ENCODE peak calls at places on chromosomes 12 and 14, in nine cellular contexts. G, U, W, C, J, E, X, L and Q are unnamed samples.
A peak's percentile ranks its signal among the peaks of the same experiment; 100 is the strongest.

GRCh38 chr14:67663633-67664032 is 10.8 kb downstream of the VTI1B start:
- DNase-seq in G (no peak), U (no peak), W (no peak), C (no peak), J (no peak), E (no peak), X (no peak), L (no peak), Q (no peak)

GRCh38 chr12:82504411-82504810 is 146.1 kb downstream of the METTL25 start:
- DNase-seq in G (no peak), U (no peak), W (no peak), C (no peak), J (no peak), E (no peak), X (no peak), L (peak; percentile 11), Q (no peak)

GRCh38 chr12:15011162-15011561 is 38.3 kb downstream of the PDE6H start:
- DNase-seq in G (no peak), U (no peak), W (no peak), C (no peak), J (no peak), E (no peak), X (no peak), L (no peak), Q (no peak)

GRCh38 chr14:97706814-97707213 is 909.6 kb downstream of the VRK1 start:
- DNase-seq in G (no peak), U (no peak), W (no peak), C (no peak), J (no peak), E (no peak), X (no peak), L (no peak), Q (no peak)

GRCh38 chr14:75559451-75560187 is 18.8 kb upstream of the FLVCR2 start:
- DNase-seq in G (peak; percentile 57), U (peak; percentile 81), W (no peak), C (peak; percentile 75), J (no peak), E (no peak), X (no peak), L (peak; percentile 94), Q (no peak)

GRCh38 chr12:58919271-58920101 is 818 bp downstream of the LRIG3 start:
- DNase-seq in G (peak; percentile 45), U (no peak), W (peak; percentile 73), C (no peak), J (peak; percentile 30), E (no peak), X (peak; percentile 75), L (no peak), Q (peak; percentile 30)

GRCh38 chr12:12723147-12723680 is 6.0 kb downstream of the CDKN1B start:
- DNase-seq in G (no peak), U (no peak), W (no peak), C (no peak), J (no peak), E (no peak), X (no peak), L (no peak), Q (no peak)

GRCh38 chr14:94394594-94395305 is 6.3 kb upstream of the SERPINA1 start:
- DNase-seq in G (peak; percentile 31), U (peak; percentile 20), W (no peak), C (peak; percentile 68), J (no peak), E (no peak), X (peak; percentile 75), L (peak; percentile 80), Q (no peak)